ENCODE peak calls at places on chromosomes 4 and X, in four cellular contexts. U is HepG2, C is GM12878, D is H1. J is an unnamed sample.

GRCh38 chr4:105780176-105780575 is 71.6 kb downstream of the GSTCD start:
- DNase-seq in U (no peak), C (no peak), D (no peak), J (no peak)

GRCh38 chr4:139015948-139016451 is 419 bp downstream of the NOCT start:
- DNase-seq in U (peak; percentile 12), C (no peak), D (no peak), J (no peak)

GRCh38 chr4:1249148-1249730 is 309 bp upstream of the CTBP1 start:
- DNase-seq in U (peak; percentile 56), C (no peak), D (peak; percentile 78), J (peak; percentile 91)

GRCh38 chr4:170610464-170610863 is 520.7 kb upstream of the AADAT start:
- DNase-seq in U (no peak), C (no peak), D (no peak), J (no peak)

GRCh38 chr4:103451341-103451740 is 253.2 kb upstream of the CENPE start:
- DNase-seq in U (no peak), C (no peak), D (no peak), J (no peak)

GRCh38 chr4:11011249-11011648 is 326.7 kb upstream of the CLNK start:
- DNase-seq in U (no peak), C (no peak), D (no peak), J (no peak)

GRCh38 chrX:50567636-50568035 is 97.0 kb upstream of the DGKK start:
- DNase-seq in U (no peak), C (no peak), D (no peak), J (no peak)

GRCh38 chr4:124745988-124746801 is 33.7 kb upstream of the ANKRD50 start:
- DNase-seq in U (no peak), C (no peak), D (no peak), J (no peak)

GRCh38 chr4:117474987-117475386 is 389.6 kb upstream of the TRAM1L1 start:
- DNase-seq in U (no peak), C (no peak), D (no peak), J (no peak)

GRCh38 chr4:175806741-175807140 is 5.3 kb downstream of the GPM6A start:
- DNase-seq in U (no peak), C (no peak), D (no peak), J (no peak)

GRCh38 chr4:113574636-113575103 is 186.9 kb downstream of the CAMK2D start:
- DNase-seq in U (no peak), C (no peak), D (no peak), J (no peak)

GRCh38 chrX:149962010-149962409 is 23.7 kb upstream of the EOLA2 start:
- DNase-seq in U (no peak), C (no peak), D (no peak), J (no peak)

GRCh38 chr4:115119804-115120352 is 6.5 kb upstream of the NDST4 start:
- DNase-seq in U (no peak), C (no peak), D (no peak), J (no peak)

GRCh38 chrX:19747672-19748610 is 139.5 kb downstream of the SH3KBP1 start:
- DNase-seq in U (no peak), C (no peak), D (no peak), J (no peak)

GRCh38 chr4:32569844-32570243 is 1849.7 kb downstream of the PCDH7 start:
- DNase-seq in U (no peak), C (peak; percentile 45), D (no peak), J (no peak)

GRCh38 chrX:130529531-130529930 is 127.7 kb downstream of the RBMX2 start:
- DNase-seq in U (no peak), C (no peak), D (no peak), J (no peak)

GRCh38 chr4:107219681-107220080 is 183.6 kb upstream of the DKK2 start:
- DNase-seq in U (no peak), C (no peak), D (no peak), J (no peak)

GRCh38 chr4:2615821-2616220 is 79.4 kb downstream of the FAM193A start:
- DNase-seq in U (no peak), C (no peak), D (no peak), J (no peak)

GRCh38 chrX:115616943-115617563 is 56.1 kb downstream of the PLS3 start:
- DNase-seq in U (no peak), C (peak; percentile 58), D (no peak), J (no peak)

GRCh38 chr4:120857312-120857711 is 65.2 kb downstream of the PRDM5 start:
- DNase-seq in U (no peak), C (no peak), D (no peak), J (no peak)

GRCh38 chr4:137614491-137614890 is 82.2 kb upstream of the PCDH18 start:
- DNase-seq in U (no peak), C (no peak), D (no peak), J (no peak)

GRCh38 chr4:101158136-101158485 is 189.2 kb downstream of the PPP3CA start:
- DNase-seq in U (no peak), C (no peak), D (no peak), J (no peak)

GRCh38 chr4:101157415-101158135 is 189.8 kb downstream of the PPP3CA start:
- DNase-seq in U (no peak), C (no peak), D (no peak), J (no peak)

GRCh38 chr4:101155368-101155767 is 192.0 kb downstream of the PPP3CA start:
- DNase-seq in U (no peak), C (no peak), D (no peak), J (no peak)

GRCh38 chr4:101155859-101156430 is 191.4 kb downstream of the PPP3CA start:
- DNase-seq in U (no peak), C (no peak), D (no peak), J (no peak)

DNA sequence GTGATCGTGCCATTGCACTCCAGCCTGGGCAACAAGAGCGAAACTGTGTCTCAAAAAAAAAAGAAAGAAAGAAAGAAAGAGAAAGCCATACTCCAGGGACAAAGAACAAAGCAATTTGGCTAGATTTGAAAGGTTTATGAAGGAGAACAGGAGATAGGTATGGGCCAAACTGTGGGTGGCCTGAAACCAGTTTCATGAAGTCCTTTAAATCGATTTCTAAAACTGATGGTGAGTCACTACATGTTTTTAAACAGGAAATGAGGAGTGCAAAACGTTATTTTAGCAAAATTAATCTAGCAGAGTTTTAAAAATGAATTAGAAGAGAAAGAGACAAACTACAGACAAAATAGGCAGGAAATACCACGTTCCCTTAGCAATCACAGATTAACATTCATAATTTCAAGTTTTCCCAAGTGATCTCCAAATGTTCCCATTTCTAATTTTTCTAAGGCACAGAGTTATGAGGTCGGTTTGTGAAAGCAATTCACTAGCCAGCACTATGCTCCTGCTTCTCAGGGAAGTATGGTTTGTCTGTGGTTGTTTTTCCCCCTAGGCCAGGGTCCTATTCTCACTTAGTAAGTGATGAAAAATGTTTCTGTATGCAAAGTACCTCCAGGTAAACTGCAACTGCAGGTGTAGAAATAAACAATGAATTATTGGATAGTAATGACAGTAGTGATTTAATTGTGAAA is 190.6 kb downstream of the PPP3CA start:
- DNase-seq in U (no peak), C (no peak), D (no peak), J (no peak)
- H3K9ac ChIP-seq in U (no peak overlapping the region), C (no peak overlapping the region), D (no peak overlapping the region), J (no peak overlapping the region)

GRCh38 chr4:182306792-182307507 is 63.7 kb downstream of the TENM3 start:
- DNase-seq in U (no peak), C (no peak), D (no peak), J (no peak)
- TF ChIP-seq ATF2 in U (no peak), C (no peak), D (no peak), J (no peak)

DNA sequence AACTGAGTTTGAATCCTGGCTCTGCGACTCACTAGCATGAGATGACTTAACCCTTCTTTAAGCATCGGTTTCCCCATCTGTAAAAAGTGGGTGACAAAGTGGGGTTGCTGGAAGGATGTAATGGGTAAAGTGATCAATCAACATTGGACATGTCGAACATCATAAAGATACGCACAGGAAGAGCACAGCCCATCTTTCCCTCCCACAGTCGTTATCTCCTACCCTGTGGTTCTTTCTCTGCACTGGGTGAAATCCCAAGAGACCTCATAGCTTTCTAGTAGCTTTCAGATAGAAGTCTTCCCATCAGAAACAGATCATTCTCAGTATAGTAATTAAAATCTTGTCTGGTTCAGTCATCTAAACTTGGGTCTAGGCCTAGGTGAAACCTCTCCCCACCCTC is 216.5 kb downstream of the CBR4 start:
- DNase-seq in U (no peak), C (no peak), D (no peak), J (no peak)
- H3K9ac ChIP-seq in U (no peak overlapping the region), C (no peak overlapping the region), D (no peak overlapping the region), J (no peak overlapping the region)

GRCh38 chrX:68498508-68499379 is at the start of gene YIPF6:
- DNase-seq in U (peak; percentile 55), C (no peak), D (peak; percentile 66), J (peak; percentile 88)
- TF ChIP-seq ATF2 in U (peak; percentile 44), C (no peak), D (no peak), J (no peak)

DNA sequence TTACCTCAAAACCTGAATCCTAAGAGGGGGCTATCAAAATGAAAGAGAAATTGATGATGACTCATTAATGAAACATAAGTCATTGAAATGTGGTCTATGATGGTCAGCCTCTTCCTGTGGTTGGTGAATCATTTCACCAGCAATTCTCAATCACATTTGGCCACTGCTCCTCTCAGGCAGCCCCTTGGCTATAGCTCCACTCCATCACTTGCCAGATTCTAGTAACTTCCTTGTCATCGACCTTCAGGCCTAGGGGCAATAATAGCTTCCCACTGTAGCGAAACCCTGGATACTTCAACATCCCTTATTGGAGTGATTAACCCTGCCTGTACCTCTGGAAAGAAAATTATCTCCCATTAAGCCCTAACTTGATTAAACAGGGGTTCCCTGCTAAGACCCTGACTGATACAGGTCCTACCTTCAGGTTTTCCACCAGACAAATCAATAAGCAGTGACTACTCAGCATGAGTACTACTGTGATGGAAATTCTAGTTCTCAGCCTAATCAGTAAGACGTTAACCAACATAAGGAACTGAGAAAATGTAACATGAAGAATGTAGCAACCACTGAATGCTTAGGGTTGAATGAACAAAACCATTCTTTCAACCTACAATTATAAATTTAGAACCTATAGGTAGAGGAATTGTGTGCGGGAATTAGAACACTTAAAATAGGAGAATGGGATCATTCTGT is 30.4 kb downstream of the ADH7 start:
- DNase-seq in U (no peak), C (peak; percentile 87), D (no peak), J (no peak)
- H3K9ac ChIP-seq in U (peak overlapping the region; percentile 50), C (no peak overlapping the region), D (no peak overlapping the region), J (no peak overlapping the region)

GRCh38 chr4:52579602-52580272 is 79.4 kb downstream of the USP46 start:
- DNase-seq in U (no peak), C (no peak), D (no peak), J (no peak)

GRCh38 chr4:52575406-52575805 is 83.7 kb downstream of the USP46 start:
- DNase-seq in U (no peak), C (no peak), D (no peak), J (no peak)

GRCh38 chr4:52576326-52576725 is 82.8 kb downstream of the USP46 start:
- DNase-seq in U (no peak), C (no peak), D (no peak), J (no peak)

GRCh38 chr4:52578951-52579350 is 80.2 kb downstream of the USP46 start:
- DNase-seq in U (no peak), C (no peak), D (no peak), J (no peak)

GRCh38 chr4:52577285-52577968 is 81.7 kb downstream of the USP46 start:
- DNase-seq in U (no peak), C (no peak), D (no peak), J (no peak)
- TF ChIP-seq ATF2 in U (no peak), C (no peak), D (no peak), J (no peak)